ENCODE peak calls at places on chromosome 15, in four cellular contexts. Q, L, V and E are unnamed samples. For H3K4me1, the result is how much of the 10 kb centered on the place peaks cover.

GRCh38 chr15:84006467-84006866 is 229.1 kb upstream of the GOLGA6L4 start:
- DNase-seq in Q (no peak), L (no peak), V (no peak), E (peak)

GRCh38 chr15:36903922-36904479 is 196.3 kb downstream of the MEIS2 start:
- DNase-seq in Q (no peak), L (no peak), V (no peak), E (no peak)

GRCh38 chr15:29428925-29429573 is 159.4 kb upstream of the NSMCE3 start:
- DNase-seq in Q (no peak), L (no peak), V (no peak), E (no peak)

GRCh38 chr15:73368301-73369072 is at the start of gene HCN4:
- DNase-seq in Q (peak), L (no peak), V (no peak), E (peak)

GRCh38 chr15:73258271-73259108 is 110.3 kb downstream of the HCN4 start:
- DNase-seq in Q (no peak), L (no peak), V (no peak), E (no peak)

GRCh38 chr15:69590932-69591524 is 138.4 kb downstream of the RPLP1 start:
- DNase-seq in Q (no peak), L (no peak), V (no peak), E (no peak)

GRCh38 chr15:83613146-83613635 is 40.7 kb upstream of the ADAMTSL3 start:
- DNase-seq in Q (no peak), L (no peak), V (no peak), E (no peak)

GRCh38 chr15:54082836-54083492 is 104.7 kb downstream of the UNC13C start:
- DNase-seq in Q (peak), L (no peak), V (no peak), E (peak)

GRCh38 chr15:63264685-63265302 is 12.6 kb upstream of the APH1B start:
- DNase-seq in Q (no peak), L (no peak), V (no peak), E (peak)

GRCh38 chr15:99305761-99306505 is 54.7 kb downstream of the LRRC28 start:
- DNase-seq in Q (peak), L (peak), V (peak), E (peak)

GRCh38 chr15:31024330-31024729 is 32.9 kb upstream of the MTMR10 start:
- DNase-seq in Q (no peak), L (no peak), V (no peak), E (peak)

GRCh38 chr15:36577082-36577481 is 2.3 kb upstream of the CDIN1 start:
- DNase-seq in Q (no peak), L (no peak), V (no peak), E (no peak)

GRCh38 chr15:100032358-100033080 is 299.3 kb upstream of the LYSMD4 start:
- DNase-seq in Q (no peak), L (no peak), V (no peak), E (peak)

GRCh38 chr15:93179704-93180103 is 90.7 kb upstream of the RGMA start:
- DNase-seq in Q (no peak), L (no peak), V (no peak), E (no peak)

GRCh38 chr15:27730878-27731277 is 368.2 kb downstream of the OCA2 start:
- DNase-seq in Q (no peak), L (no peak), V (no peak), E (no peak)

GRCh38 chr15:84715442-84716035 is 400 bp downstream of the SEC11A start:
- DNase-seq in Q (no peak), L (peak), V (no peak), E (peak)

GRCh38 chr15:51883436-51883835 is 54.0 kb downstream of the TMOD3 start:
- DNase-seq in Q (no peak), L (no peak), V (no peak), E (no peak)

GRCh38 chr15:95180530-95180929 is 949.2 kb downstream of the MCTP2 start:
- DNase-seq in Q (no peak), L (no peak), V (no peak), E (no peak)

GRCh38 chr15:69321041-69321554 is 22.4 kb downstream of the PAQR5 start:
- DNase-seq in Q (no peak), L (no peak), V (no peak), E (peak)

GRCh38 chr15:81312790-81313543 is 11.0 kb downstream of the STARD5 start:
- DNase-seq in Q (peak), L (peak), V (peak), E (no peak)

GRCh38 chr15:40047413-40048154 is 8.6 kb upstream of the SRP14 start:
- DNase-seq in Q (peak), L (peak), V (peak), E (no peak)

GRCh38 chr15:92392966-92393286 is 755 bp upstream of the ST8SIA2 start:
- DNase-seq in Q (no peak), L (no peak), V (no peak), E (no peak)

GRCh38 chr15:89361451-89362202 is 27.0 kb upstream of the POLG start:
- DNase-seq in Q (peak), L (peak), V (peak), E (peak)

GRCh38 chr15:56871867-56872266 is 46.6 kb upstream of the TCF12 start:
- DNase-seq in Q (no peak), L (no peak), V (no peak), E (no peak)
- H3K4me1 ChIP-seq in Q (under half), L (under half), V (under half), E (under half)

DNA sequence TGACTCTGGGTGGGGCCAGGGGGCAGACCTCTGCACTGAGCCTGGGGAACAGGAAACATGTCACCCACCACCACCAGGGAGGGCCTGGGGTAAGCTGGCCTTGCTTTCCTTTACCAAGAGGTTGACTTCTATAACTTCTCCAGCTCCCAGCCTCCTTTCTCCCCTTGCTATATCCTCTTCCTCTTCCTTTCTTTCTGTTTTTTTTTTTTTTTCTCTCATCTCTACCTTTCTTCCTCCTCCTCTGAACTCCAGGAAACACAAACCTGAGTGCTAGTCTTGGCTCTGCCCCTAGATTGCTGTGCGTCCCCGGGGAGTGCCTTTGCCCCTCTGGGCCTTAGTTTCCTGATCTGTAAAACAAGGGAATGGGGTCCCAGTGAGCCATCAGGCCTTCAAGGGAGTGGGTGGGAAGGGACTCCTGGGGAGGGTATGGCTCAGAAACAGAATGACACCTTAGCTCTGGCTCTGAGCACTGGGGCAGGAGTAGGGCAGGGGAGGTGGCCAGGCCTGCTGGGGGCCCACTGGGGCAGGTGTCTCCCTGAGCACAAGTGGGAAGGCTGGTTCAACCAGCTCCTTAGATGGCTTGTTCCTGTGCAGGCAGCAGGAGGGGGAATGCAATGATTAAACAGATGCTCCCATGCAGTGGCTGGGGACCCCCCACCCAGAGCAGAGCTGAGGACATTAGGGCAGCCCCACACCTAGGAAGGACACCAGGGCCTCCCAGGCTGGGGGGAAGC is 4.3 kb downstream of the SNX33 start:
- DNase-seq in Q (no peak), L (no peak), V (peak), E (no peak)
- H3K4me3 ChIP-seq in Q (no peak), L (no peak), V (peak), E (no peak)

GRCh38 chr15:67185051-67185450 is 69.4 kb downstream of the AAGAB start:
- DNase-seq in Q (peak), L (no peak), V (peak), E (no peak)
- H3K4me1 ChIP-seq in Q (under half), L (under half), V (half or more), E (under half)

GRCh38 chr15:45130291-45131000 is 652 bp downstream of the DUOX1 start:
- DNase-seq in Q (no peak), L (no peak), V (no peak), E (no peak)
- H3K4me3 ChIP-seq in Q (no peak), L (no peak), V (peak), E (no peak)

GRCh38 chr15:42608767-42609488 is 33.5 kb downstream of the STARD9 start:
- DNase-seq in Q (no peak), L (no peak), V (no peak), E (no peak)
- H3K4me1 ChIP-seq in Q (under half), L (under half), V (under half), E (under half)

DNA sequence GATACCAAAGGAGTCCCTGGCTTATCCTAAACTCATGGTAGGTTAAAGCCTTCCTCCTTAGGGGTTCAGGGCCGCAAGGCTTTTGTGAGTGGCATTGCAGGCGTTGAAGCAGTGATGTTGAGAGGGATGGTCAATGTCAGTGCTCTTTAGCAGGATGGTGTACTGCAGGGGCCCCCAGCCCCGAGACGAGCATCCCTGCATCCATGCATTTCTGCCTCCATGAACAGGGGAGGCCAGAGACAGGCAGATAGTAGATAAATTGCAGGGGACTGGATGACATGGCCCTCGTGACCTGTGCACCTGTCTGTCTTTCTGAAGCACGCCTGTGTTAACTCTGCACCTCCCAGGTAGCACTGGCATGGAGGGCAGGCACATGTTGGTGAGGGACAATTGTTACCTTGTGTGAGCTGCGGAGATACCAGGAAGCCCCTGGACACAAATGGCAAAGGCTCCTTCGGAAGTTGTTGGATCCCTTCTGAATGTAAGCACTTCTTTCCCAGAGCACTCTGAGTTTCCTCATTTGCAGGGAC is 133.5 kb downstream of the SNRPN start:
- DNase-seq in Q (no peak), L (no peak), V (no peak), E (no peak)
- H3K4me3 ChIP-seq in Q (no peak), L (no peak), V (no peak), E (no peak)

GRCh38 chr15:78003539-78004008 is 73.9 kb downstream of the TBC1D2B start:
- DNase-seq in Q (no peak), L (no peak), V (peak), E (no peak)
- H3K4me1 ChIP-seq in Q (under half), L (under half), V (half or more), E (under half)

GRCh38 chr15:48423342-48423741 is 92.1 kb downstream of the DUT start:
- DNase-seq in Q (no peak), L (no peak), V (no peak), E (no peak)

GRCh38 chr15:48422401-48422800 is 91.2 kb downstream of the DUT start:
- DNase-seq in Q (no peak), L (no peak), V (no peak), E (no peak)

GRCh38 chr15:48421362-48421761 is 90.1 kb downstream of the DUT start:
- DNase-seq in Q (no peak), L (no peak), V (no peak), E (no peak)

GRCh38 chr15:48418343-48418742 is 87.1 kb downstream of the DUT start:
- DNase-seq in Q (no peak), L (no peak), V (no peak), E (no peak)

GRCh38 chr15:48419896-48420295 is 88.7 kb downstream of the DUT start:
- DNase-seq in Q (no peak), L (no peak), V (no peak), E (peak)
- H3K4me3 ChIP-seq in Q (no peak), L (no peak), V (no peak), E (no peak)